ENCODE peak calls at places on chromosome 13, in six cellular contexts. One of them, this sample, is unnamed. For H3K36me3 and H3K27me3, the result is how much of the 10 kb centered on the place peaks cover.

GRCh38 chr13:42420304-42420703 is 148.4 kb downstream of the AKAP11 start:
- DNase-seq in endothelial cell of umbilical vein: no peak
- DNase-seq in mesenchymal stem cell: no peak
- DNase-seq in psoas muscle: no peak
- DNase-seq in uterus: no peak
- DNase-seq in heart right ventricle: no peak
- DNase-seq in this sample: no peak

GRCh38 chr13:27449081-27449603 is 1.2 kb downstream of the MTIF3 start:
- DNase-seq in endothelial cell of umbilical vein: no peak
- DNase-seq in uterus: peak
- DNase-seq in mesenchymal stem cell: no peak
- DNase-seq in psoas muscle: no peak
- DNase-seq in heart right ventricle: no peak
- DNase-seq in this sample: no peak

GRCh38 chr13:46327256-46327655 is 59.8 kb downstream of the RUBCNL start:
- DNase-seq in heart right ventricle: no peak
- DNase-seq in mesenchymal stem cell: no peak
- DNase-seq in psoas muscle: no peak
- DNase-seq in uterus: no peak
- DNase-seq in endothelial cell of umbilical vein: no peak
- DNase-seq in this sample: no peak

GRCh38 chr13:72221276-72221962 is 354.4 kb upstream of the DACH1 start:
- DNase-seq in endothelial cell of umbilical vein: peak
- DNase-seq in uterus: no peak
- DNase-seq in mesenchymal stem cell: peak
- DNase-seq in heart right ventricle: no peak
- DNase-seq in psoas muscle: no peak
- DNase-seq in this sample: peak

GRCh38 chr13:43348397-43348796 is 325.0 kb downstream of the DNAJC15 start:
- DNase-seq in mesenchymal stem cell: no peak
- DNase-seq in uterus: no peak
- DNase-seq in heart right ventricle: no peak
- DNase-seq in endothelial cell of umbilical vein: peak
- DNase-seq in psoas muscle: no peak
- DNase-seq in this sample: no peak

GRCh38 chr13:22549126-22549525 is 631.7 kb upstream of the SGCG start:
- DNase-seq in endothelial cell of umbilical vein: no peak
- DNase-seq in mesenchymal stem cell: peak
- DNase-seq in heart right ventricle: no peak
- DNase-seq in uterus: no peak
- DNase-seq in psoas muscle: no peak
- DNase-seq in this sample: no peak

GRCh38 chr13:21812192-21812626 is 141.3 kb downstream of the FGF9 start:
- DNase-seq in uterus: no peak
- DNase-seq in endothelial cell of umbilical vein: no peak
- DNase-seq in heart right ventricle: no peak
- DNase-seq in psoas muscle: no peak
- DNase-seq in mesenchymal stem cell: no peak
- DNase-seq in this sample: no peak

GRCh38 chr13:89862011-89862690 is 1485.3 kb upstream of the MIR17HG start:
- DNase-seq in heart right ventricle: no peak
- DNase-seq in uterus: no peak
- DNase-seq in mesenchymal stem cell: no peak
- DNase-seq in endothelial cell of umbilical vein: no peak
- DNase-seq in psoas muscle: no peak
- DNase-seq in this sample: no peak

GRCh38 chr13:39385154-39385553 is 217.8 kb downstream of the LHFPL6 start:
- DNase-seq in heart right ventricle: no peak
- DNase-seq in uterus: no peak
- DNase-seq in mesenchymal stem cell: no peak
- DNase-seq in psoas muscle: no peak
- DNase-seq in endothelial cell of umbilical vein: no peak
- DNase-seq in this sample: no peak

GRCh38 chr13:23500858-23501257 is 67.4 kb upstream of the SACS start:
- DNase-seq in endothelial cell of umbilical vein: no peak
- DNase-seq in mesenchymal stem cell: peak
- DNase-seq in uterus: no peak
- DNase-seq in heart right ventricle: no peak
- DNase-seq in psoas muscle: no peak
- DNase-seq in this sample: peak

GRCh38 chr13:20803180-20803965 is 29.6 kb upstream of the EEF1AKMT1 start:
- DNase-seq in psoas muscle: no peak
- DNase-seq in endothelial cell of umbilical vein: no peak
- DNase-seq in uterus: no peak
- DNase-seq in mesenchymal stem cell: no peak
- DNase-seq in heart right ventricle: no peak
- DNase-seq in this sample: no peak

GRCh38 chr13:88086577-88086976 is 415.4 kb downstream of the SLITRK5 start:
- DNase-seq in endothelial cell of umbilical vein: no peak
- DNase-seq in psoas muscle: no peak
- DNase-seq in uterus: no peak
- DNase-seq in heart right ventricle: no peak
- DNase-seq in mesenchymal stem cell: peak
- DNase-seq in this sample: no peak

GRCh38 chr13:113145911-113146598 is 12.4 kb upstream of the PROZ start:
- DNase-seq in mesenchymal stem cell: no peak
- DNase-seq in heart right ventricle: no peak
- DNase-seq in uterus: no peak
- DNase-seq in endothelial cell of umbilical vein: no peak
- DNase-seq in psoas muscle: no peak
- DNase-seq in this sample: no peak

GRCh38 chr13:85693889-85694511 is 105.2 kb downstream of the SLITRK6 start:
- DNase-seq in endothelial cell of umbilical vein: no peak
- DNase-seq in heart right ventricle: no peak
- DNase-seq in mesenchymal stem cell: peak
- DNase-seq in uterus: no peak
- DNase-seq in psoas muscle: no peak
- DNase-seq in this sample: peak

GRCh38 chr13:113622791-113623490 is 35.1 kb downstream of the ATP4B start:
- DNase-seq in endothelial cell of umbilical vein: no peak
- DNase-seq in mesenchymal stem cell: peak
- DNase-seq in uterus: no peak
- DNase-seq in heart right ventricle: no peak
- DNase-seq in psoas muscle: peak
- DNase-seq in this sample: no peak

GRCh38 chr13:70732611-70733010 is 624.4 kb upstream of the KLHL1 start:
- DNase-seq in uterus: no peak
- DNase-seq in heart right ventricle: no peak
- DNase-seq in mesenchymal stem cell: no peak
- DNase-seq in psoas muscle: no peak
- DNase-seq in endothelial cell of umbilical vein: no peak
- DNase-seq in this sample: no peak

GRCh38 chr13:26476111-26476743 is 81.3 kb upstream of the WASF3 start:
- DNase-seq in heart right ventricle: peak
- DNase-seq in psoas muscle: peak
- DNase-seq in mesenchymal stem cell: peak
- DNase-seq in endothelial cell of umbilical vein: peak
- DNase-seq in uterus: no peak
- DNase-seq in this sample: no peak

GRCh38 chr13:27970382-27971235 is 1.5 kb upstream of the CDX2 start:
- DNase-seq in psoas muscle: no peak
- DNase-seq in mesenchymal stem cell: no peak
- DNase-seq in heart right ventricle: no peak
- DNase-seq in endothelial cell of umbilical vein: no peak
- DNase-seq in uterus: no peak
- DNase-seq in this sample: no peak

GRCh38 chr13:43303040-43303729 is 279.8 kb downstream of the DNAJC15 start:
- DNase-seq in mesenchymal stem cell: peak
- DNase-seq in endothelial cell of umbilical vein: peak
- DNase-seq in uterus: peak
- DNase-seq in heart right ventricle: peak
- DNase-seq in psoas muscle: peak
- DNase-seq in this sample: peak

GRCh38 chr13:26486550-26486949 is 70.9 kb upstream of the WASF3 start:
- DNase-seq in endothelial cell of umbilical vein: no peak
- DNase-seq in psoas muscle: peak
- DNase-seq in heart right ventricle: no peak
- DNase-seq in mesenchymal stem cell: no peak
- DNase-seq in uterus: peak
- DNase-seq in this sample: no peak

GRCh38 chr13:20901668-20902437 is 693 bp downstream of the XPO4 start:
- DNase-seq in mesenchymal stem cell: peak
- DNase-seq in uterus: no peak
- DNase-seq in psoas muscle: peak
- DNase-seq in endothelial cell of umbilical vein: peak
- DNase-seq in heart right ventricle: peak
- DNase-seq in this sample: peak

GRCh38 chr13:45833663-45834062 is 17.9 kb downstream of the SIAH3 start:
- DNase-seq in psoas muscle: peak
- DNase-seq in endothelial cell of umbilical vein: peak
- DNase-seq in heart right ventricle: peak
- DNase-seq in mesenchymal stem cell: peak
- DNase-seq in uterus: no peak
- DNase-seq in this sample: peak

GRCh38 chr13:98285317-98285716 is 108.2 kb upstream of the RNF113B start:
- DNase-seq in heart right ventricle: no peak
- DNase-seq in psoas muscle: no peak
- DNase-seq in endothelial cell of umbilical vein: no peak
- DNase-seq in uterus: no peak
- DNase-seq in mesenchymal stem cell: no peak
- DNase-seq in this sample: no peak

GRCh38 chr13:40562975-40563349 is 103.5 kb downstream of the FOXO1 start:
- DNase-seq in heart right ventricle: no peak
- DNase-seq in endothelial cell of umbilical vein: no peak
- DNase-seq in mesenchymal stem cell: no peak
- DNase-seq in uterus: no peak
- DNase-seq in psoas muscle: peak
- DNase-seq in this sample: no peak

GRCh38 chr13:51618626-51619025 is 34.4 kb downstream of the WDFY2 start:
- DNase-seq in endothelial cell of umbilical vein: no peak
- DNase-seq in psoas muscle: no peak
- DNase-seq in uterus: no peak
- DNase-seq in heart right ventricle: no peak
- DNase-seq in mesenchymal stem cell: no peak
- DNase-seq in this sample: no peak

GRCh38 chr13:71218960-71219359 is 648.0 kb downstream of the DACH1 start:
- DNase-seq in psoas muscle: no peak
- DNase-seq in mesenchymal stem cell: no peak
- DNase-seq in uterus: no peak
- DNase-seq in endothelial cell of umbilical vein: peak
- DNase-seq in heart right ventricle: no peak
- DNase-seq in this sample: no peak

GRCh38 chr13:30908416-30908980 is 2.4 kb downstream of the MEDAG start:
- DNase-seq in heart right ventricle: peak
- DNase-seq in mesenchymal stem cell: no peak
- DNase-seq in uterus: peak
- DNase-seq in psoas muscle: no peak
- DNase-seq in endothelial cell of umbilical vein: peak
- DNase-seq in this sample: peak
- H3K4me3 ChIP-seq in heart right ventricle: no peak
- H3K4me3 ChIP-seq in mesenchymal stem cell: peak
- H3K4me3 ChIP-seq in uterus: no peak
- H3K4me3 ChIP-seq in psoas muscle: peak
- H3K4me3 ChIP-seq in endothelial cell of umbilical vein: no peak
- H3K4me3 ChIP-seq in this sample: no peak

GRCh38 chr13:111280226-111280625 is 40.2 kb upstream of the TEX29 start:
- DNase-seq in mesenchymal stem cell: no peak
- DNase-seq in endothelial cell of umbilical vein: no peak
- DNase-seq in uterus: no peak
- DNase-seq in psoas muscle: no peak
- DNase-seq in heart right ventricle: no peak
- DNase-seq in this sample: no peak

GRCh38 chr13:111281751-111282311 is 38.6 kb upstream of the TEX29 start:
- DNase-seq in mesenchymal stem cell: peak
- DNase-seq in uterus: no peak
- DNase-seq in psoas muscle: no peak
- DNase-seq in endothelial cell of umbilical vein: no peak
- DNase-seq in heart right ventricle: peak
- DNase-seq in this sample: no peak

GRCh38 chr13:111279253-111279652 is 41.2 kb upstream of the TEX29 start:
- DNase-seq in psoas muscle: no peak
- DNase-seq in endothelial cell of umbilical vein: no peak
- DNase-seq in mesenchymal stem cell: no peak
- DNase-seq in heart right ventricle: no peak
- DNase-seq in uterus: no peak
- DNase-seq in this sample: no peak

GRCh38 chr13:111282425-111282824 is 38.0 kb upstream of the TEX29 start:
- DNase-seq in psoas muscle: no peak
- DNase-seq in uterus: no peak
- DNase-seq in heart right ventricle: no peak
- DNase-seq in mesenchymal stem cell: no peak
- DNase-seq in endothelial cell of umbilical vein: no peak
- DNase-seq in this sample: no peak

GRCh38 chr13:111280666-111281577 is 39.5 kb upstream of the TEX29 start:
- DNase-seq in heart right ventricle: no peak
- DNase-seq in mesenchymal stem cell: peak
- DNase-seq in uterus: no peak
- DNase-seq in endothelial cell of umbilical vein: no peak
- DNase-seq in psoas muscle: no peak
- DNase-seq in this sample: no peak
- H3K36me3 ChIP-seq in heart right ventricle: under half
- H3K36me3 ChIP-seq in mesenchymal stem cell: half or more
- H3K36me3 ChIP-seq in uterus: under half
- H3K36me3 ChIP-seq in endothelial cell of umbilical vein: under half
- H3K36me3 ChIP-seq in psoas muscle: half or more
- H3K36me3 ChIP-seq in this sample: under half

GRCh38 chr13:34026308-34026707 is 208.4 kb downstream of the RFC3 start:
- DNase-seq in endothelial cell of umbilical vein: no peak
- DNase-seq in heart right ventricle: no peak
- DNase-seq in mesenchymal stem cell: no peak
- DNase-seq in psoas muscle: no peak
- DNase-seq in uterus: no peak
- DNase-seq in this sample: no peak
- H3K27me3 ChIP-seq in endothelial cell of umbilical vein: under half
- H3K27me3 ChIP-seq in heart right ventricle: under half
- H3K27me3 ChIP-seq in mesenchymal stem cell: under half
- H3K27me3 ChIP-seq in psoas muscle: under half
- H3K27me3 ChIP-seq in uterus: under half
- H3K27me3 ChIP-seq in this sample: under half

DNA sequence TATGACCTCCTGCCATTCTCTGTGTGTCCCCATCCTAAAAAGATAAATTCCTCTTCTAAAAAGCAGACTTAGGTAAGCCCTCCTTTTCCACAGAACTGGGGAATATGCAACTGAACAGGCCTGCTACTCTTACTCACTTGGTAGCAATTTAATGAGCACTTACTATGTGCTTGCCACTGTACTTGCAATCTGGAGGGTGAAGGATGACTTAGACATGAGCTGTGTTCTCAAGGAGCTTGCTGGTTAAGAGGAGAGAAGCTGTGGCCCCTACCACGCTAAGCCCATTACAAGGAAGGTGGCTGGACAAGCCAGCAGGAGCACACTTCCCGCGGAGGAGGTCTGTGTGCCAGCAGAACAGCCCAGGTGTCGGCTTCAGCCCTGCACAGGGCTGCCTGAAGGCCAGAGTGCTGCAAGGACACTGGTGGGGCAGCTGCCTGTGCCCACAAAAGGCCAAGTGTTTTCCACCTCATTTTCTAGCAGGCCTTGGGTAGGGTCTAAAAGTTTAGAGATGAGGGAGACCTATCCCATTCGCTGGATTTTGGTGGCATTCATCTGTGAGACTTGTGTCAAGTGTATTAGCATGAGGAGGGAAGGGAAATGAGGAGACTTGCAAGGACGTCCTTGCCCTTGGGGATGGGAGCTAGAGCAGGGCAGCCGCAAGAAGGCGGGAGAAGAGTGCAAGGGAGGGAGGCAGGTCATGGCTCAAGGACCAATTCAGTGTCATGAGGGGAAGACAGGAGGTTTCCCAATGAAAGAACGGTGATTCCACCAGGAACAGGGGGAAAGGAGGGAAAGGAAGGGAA is 52.0 kb downstream of the COL4A1 start:
- DNase-seq in psoas muscle: peak
- DNase-seq in mesenchymal stem cell: peak
- DNase-seq in uterus: no peak
- DNase-seq in heart right ventricle: no peak
- DNase-seq in endothelial cell of umbilical vein: no peak
- DNase-seq in this sample: no peak
- H3K4me3 ChIP-seq in psoas muscle: no peak
- H3K4me3 ChIP-seq in mesenchymal stem cell: no peak
- H3K4me3 ChIP-seq in uterus: no peak
- H3K4me3 ChIP-seq in heart right ventricle: no peak
- H3K4me3 ChIP-seq in endothelial cell of umbilical vein: no peak
- H3K4me3 ChIP-seq in this sample: no peak